ENCODE peak calls at places on chromosomes 7 and 10, in five cellular contexts. T is GM23338; B is activated T-helper 1 cell treated with anti-CD3 and anti-CD28 coated beads, Interleukin-12 subunit alpha, Interleukin-12 subunit beta, Interleukin-2, Interleukin-4 antibody, amounts not matched to agents 30 ng/mL and 10 ng/mL and 1 ng/mL, durations not matched to agents 14 hours and 24 hours and 36 hours; O is stimulated activated CD4-positive, alpha-beta T cell treated with anti-CD3 and anti-CD28 coated beads, Interleukin-12 subunit alpha, Interleukin-12 subunit beta, amount 100 ng/mL, for 48 hours; C is cardiac fibroblast. A is an unnamed sample.

GRCh38 chr7:150972746-150973145 is 5.4 kb downstream of the KCNH2 start:
- DNase-seq in T (no peak), B (no peak), O (no peak), C (no peak), A (no peak)

GRCh38 chr7:44383566-44383965 is 58.2 kb upstream of the CAMK2B start:
- DNase-seq in T (no peak), B (no peak), O (no peak), C (peak; percentile 84), A (peak; percentile 95)

GRCh38 chr10:114525368-114525949 is 121.2 kb upstream of the AFAP1L2 start:
- DNase-seq in T (no peak), B (no peak), O (no peak), C (no peak), A (no peak)

GRCh38 chr10:101495324-101495925 is 92.6 kb downstream of the POLL start:
- DNase-seq in T (peak; percentile 61), B (no peak), O (no peak), C (peak; percentile 15), A (peak; percentile 24)

GRCh38 chr10:119441921-119442757 is 100.4 kb downstream of the RGS10 start:
- DNase-seq in T (no peak), B (no peak), O (no peak), C (no peak), A (no peak)

GRCh38 chr10:32105782-32106382 is 49.7 kb upstream of the KIF5B start:
- DNase-seq in T (no peak), B (no peak), O (no peak), C (no peak), A (no peak)

GRCh38 chr7:16644624-16644986 is 949 bp downstream of the ANKMY2 start:
- DNase-seq in T (no peak), B (peak; percentile 42), O (peak; percentile 23), C (peak; percentile 43), A (peak; percentile 84)

GRCh38 chr7:121879544-121879943 is 6.6 kb downstream of the PTPRZ1 start:
- DNase-seq in T (no peak), B (no peak), O (no peak), C (no peak), A (no peak)

GRCh38 chr10:71573562-71574300 is 145.8 kb downstream of the C10orf105 start:
- DNase-seq in T (no peak), B (no peak), O (no peak), C (no peak), A (no peak)

GRCh38 chr10:133346413-133346812 is 760 bp upstream of the PRAP1 start:
- DNase-seq in T (peak; percentile 37), B (no peak), O (no peak), C (no peak), A (no peak)

GRCh38 chr10:60135020-60135419 is 228.7 kb upstream of the CCDC6 start:
- DNase-seq in T (no peak), B (no peak), O (no peak), C (no peak), A (no peak)

GRCh38 chr7:27697861-27698430 is 35.3 kb upstream of the HIBADH start:
- DNase-seq in T (no peak), B (no peak), O (no peak), C (peak; percentile 41), A (peak; percentile 54)

GRCh38 chr10:12381536-12382156 is 32.3 kb downstream of the CAMK1D start:
- DNase-seq in T (no peak), B (no peak), O (peak; percentile 20), C (no peak), A (no peak)

GRCh38 chr10:126391162-126391880 is 3.0 kb upstream of the ADAM12 start:
- DNase-seq in T (no peak), B (no peak), O (no peak), C (peak; percentile 55), A (no peak)

GRCh38 chr7:7731732-7732131 is 13.3 kb upstream of the RPA3 start:
- DNase-seq in T (no peak), B (no peak), O (no peak), C (no peak), A (no peak)

GRCh38 chr10:96501985-96502384 is 11.7 kb downstream of the TLL2 start:
- DNase-seq in T (no peak), B (no peak), O (no peak), C (no peak), A (peak; percentile 63)

GRCh38 chr7:74544706-74545469 is 91.2 kb downstream of the GTF2IRD1 start:
- DNase-seq in T (peak; percentile 87), B (no peak), O (peak; percentile 18), C (peak; percentile 65), A (peak; percentile 58)

GRCh38 chr10:77471069-77471536 is 166.5 kb downstream of the KCNMA1 start:
- DNase-seq in T (no peak), B (no peak), O (no peak), C (no peak), A (no peak)

GRCh38 chr10:13417459-13418126 is 69.5 kb upstream of the SEPHS1 start:
- DNase-seq in T (no peak), B (no peak), O (no peak), C (no peak), A (no peak)

GRCh38 chr7:113774182-113774807 is 144.5 kb downstream of the PPP1R3A start:
- DNase-seq in T (peak; percentile 61), B (no peak), O (no peak), C (peak; percentile 66), A (peak; percentile 70)

GRCh38 chr10:69333205-69333604 is 54.9 kb downstream of the HK1 start:
- DNase-seq in T (peak; percentile 81), B (no peak), O (no peak), C (peak; percentile 57), A (no peak)

GRCh38 chr10:91251430-91252056 is 31.1 kb downstream of the PCGF5 start:
- DNase-seq in T (peak; percentile 65), B (peak; percentile 35), O (peak; percentile 37), C (peak; percentile 70), A (peak; percentile 71)

GRCh38 chr7:28787116-28787515 is 171.0 kb downstream of the TRIL start:
- DNase-seq in T (no peak), B (no peak), O (no peak), C (no peak), A (no peak)

GRCh38 chr10:73433538-73433867 is at the start of gene MSS51:
- DNase-seq in T (no peak), B (no peak), O (no peak), C (no peak), A (no peak)

GRCh38 chr10:93465806-93466675 is 16.1 kb downstream of the MYOF start:
- DNase-seq in T (no peak), B (no peak), O (no peak), C (peak; percentile 97), A (peak; percentile 99)

GRCh38 chr7:131602304-131602993 is 46.0 kb upstream of the PODXL start:
- DNase-seq in T (no peak), B (no peak), O (no peak), C (no peak), A (peak; percentile 51)

GRCh38 chr10:104028146-104028545 is 57.5 kb downstream of the COL17A1 start:
- DNase-seq in T (peak; percentile 70), B (no peak), O (no peak), C (peak; percentile 28), A (peak; percentile 39)

GRCh38 chr10:132848951-132849545 is 63.1 kb upstream of the NKX6-2 start:
- DNase-seq in T (no peak), B (no peak), O (no peak), C (no peak), A (no peak)

GRCh38 chr7:141362580-141363435 is 188.4 kb upstream of the AGK start:
- DNase-seq in T (no peak), B (no peak), O (no peak), C (peak; percentile 78), A (peak; percentile 80)

GRCh38 chr10:59299933-59300332 is 62.4 kb downstream of the FAM13C start:
- DNase-seq in T (no peak), B (no peak), O (no peak), C (no peak), A (no peak)

GRCh38 chr7:29793507-29793906 is 12.8 kb upstream of the WIPF3 start:
- DNase-seq in T (peak; percentile 86), B (no peak), O (no peak), C (no peak), A (no peak)

GRCh38 chr10:101760510-101760909 is 15.4 kb downstream of the FGF8 start:
- DNase-seq in T (no peak), B (no peak), O (no peak), C (no peak), A (no peak)

GRCh38 chr10:43689618-43689954 is 40.9 kb upstream of the ZNF32 start:
- DNase-seq in T (peak; percentile 66), B (peak; percentile 5), O (no peak), C (peak; percentile 65), A (peak; percentile 41)